ENCODE peak calls at places on chromosomes 3 and 15, in six cellular contexts. C is mammary epithelial cell; U is sigmoid colon; O is mucosa of gallbladder; W is stimulated activated naive CD4-positive, alpha-beta T cell; D is NCI-H2029. Q is an unnamed sample.

GRCh38 chr15:51401872-51402517 is 60.5 kb downstream of the GLDN start:
- DNase-seq in U (no peak), D (no peak), C (no peak), W (no peak), O (peak), Q (no peak)

GRCh38 chr15:78360426-78360825 is 20.3 kb downstream of the CRABP1 start:
- DNase-seq in O (peak), U (peak), C (no peak), W (no peak), D (peak), Q (no peak)

GRCh38 chr15:41504751-41505492 is 8.7 kb downstream of the LTK start:
- DNase-seq in U (no peak), O (no peak), C (no peak), D (no peak), W (no peak), Q (no peak)

GRCh38 chr15:32888221-32888761 is 170.5 kb downstream of the GREM1 start:
- DNase-seq in D (no peak), U (no peak), O (no peak), C (no peak), W (no peak), Q (no peak)

GRCh38 chr3:128372281-128372680 is 94.4 kb downstream of the DNAJB8 start:
- DNase-seq in D (no peak), O (no peak), W (no peak), U (no peak), C (no peak), Q (no peak)

GRCh38 chr3:57009367-57009766 is 51.1 kb upstream of the SPATA12 start:
- DNase-seq in U (peak), O (peak), W (no peak), C (no peak), D (no peak), Q (no peak)

GRCh38 chr3:9838856-9839255 is 5.0 kb downstream of the RPUSD3 start:
- DNase-seq in C (no peak), D (no peak), U (no peak), O (no peak), W (no peak), Q (no peak)

GRCh38 chr3:127064391-127065137 is 81.6 kb downstream of the PLXNA1 start:
- DNase-seq in W (no peak), C (peak), O (no peak), D (no peak), U (peak), Q (peak)

GRCh38 chr15:38895326-38896282 is 331.0 kb upstream of the RASGRP1 start:
- DNase-seq in D (no peak), C (peak), W (no peak), U (no peak), O (no peak), Q (no peak)

GRCh38 chr3:43620953-43621405 is 832 bp downstream of the ANO10 start:
- DNase-seq in D (no peak), C (peak), O (peak), U (no peak), W (no peak), Q (no peak)

GRCh38 chr3:13081603-13082360 is 8.6 kb upstream of the IQSEC1 start:
- DNase-seq in D (peak), U (no peak), C (no peak), W (no peak), O (no peak), Q (no peak)

GRCh38 chr3:78589242-78589641 is 1178.6 kb downstream of the ROBO1 start:
- DNase-seq in W (no peak), O (no peak), D (no peak), U (no peak), C (no peak), Q (no peak)

GRCh38 chr3:150723946-150724345 is 20.2 kb upstream of the ERICH6 start:
- DNase-seq in D (peak), U (no peak), C (no peak), O (no peak), W (no peak), Q (no peak)

GRCh38 chr3:21435871-21436270 is 315.1 kb downstream of the ZNF385D start:
- DNase-seq in W (no peak), U (no peak), O (peak), D (no peak), C (peak), Q (no peak)

Q was measured in right lobe of liver.